ENCODE peak calls at places on chromosome 21, in five cellular contexts. I, E, W, T and K are unnamed samples.

GRCh38 chr21:16117851-16118592 is 388.2 kb downstream of the USP25 start:
- DNase-seq in W (no peak), I (no peak), T (no peak), E (no peak), K (no peak)

GRCh38 chr21:44911384-44912157 is 9.1 kb downstream of the ITGB2 start:
- DNase-seq in E (peak; percentile 35), W (peak; percentile 91), I (peak; percentile 38), T (peak; percentile 84), K (peak; percentile 41)

GRCh38 chr21:29449306-29449940 is 150.7 kb downstream of the BACH1 start:
- DNase-seq in W (no peak), E (no peak), T (peak; percentile 88), I (no peak), K (no peak)

GRCh38 chr21:15279484-15279883 is 214.7 kb upstream of the NRIP1 start:
- DNase-seq in E (no peak), T (no peak), W (no peak), I (no peak), K (no peak)

GRCh38 chr21:45220106-45220505 is 67.6 kb downstream of the POFUT2 start:
- DNase-seq in T (no peak), I (no peak), W (no peak), E (no peak), K (no peak)

GRCh38 chr21:43712268-43712942 is 6.5 kb upstream of the PDXK start:
- DNase-seq in E (no peak), W (peak; percentile 85), T (no peak), I (no peak), K (no peak)

GRCh38 chr21:37348664-37349063 is 17.9 kb upstream of the DYRK1A start:
- DNase-seq in W (no peak), I (no peak), E (no peak), T (no peak), K (no peak)

GRCh38 chr21:21383126-21383525 is 384.9 kb downstream of the NCAM2 start:
- DNase-seq in E (no peak), I (no peak), W (no peak), T (no peak), K (no peak)

GRCh38 chr21:31938330-31939301 is 65.8 kb downstream of the HUNK start:
- DNase-seq in T (no peak), E (no peak), W (no peak), I (no peak), K (no peak)

GRCh38 chr21:42796327-42797062 is 82.8 kb downstream of the WDR4 start:
- DNase-seq in I (no peak), E (no peak), W (no peak), T (no peak), K (no peak)

GRCh38 chr21:19368944-19369343 is 965.4 kb upstream of the TMPRSS15 start:
- DNase-seq in I (no peak), W (no peak), E (no peak), T (no peak), K (no peak)